ENCODE peak calls at places on chromosome 21, in five cellular contexts. Y, F, X, D and V are unnamed samples.

GRCh38 chr21:41141031-41141457 is 26.9 kb upstream of the BACE2 start:
- DNase-seq in F (no peak), X (no peak), Y (no peak), D (no peak), V (no peak)

GRCh38 chr21:38277501-38278111 is 20.8 kb downstream of the KCNJ15 start:
- DNase-seq in Y (no peak), F (no peak), D (no peak), X (no peak), V (no peak)

GRCh38 chr21:20822559-20823133 is 175.6 kb upstream of the NCAM2 start:
- DNase-seq in Y (no peak), F (no peak), D (peak), X (no peak), V (no peak)

GRCh38 chr21:33231526-33231925 is 1.8 kb downstream of the IFNAR2 start:
- DNase-seq in D (no peak), F (no peak), X (peak), Y (no peak), V (no peak)

GRCh38 chr21:36512971-36513370 is 33.0 kb upstream of the CLDN14 start:
- DNase-seq in X (no peak), Y (no peak), D (no peak), F (no peak), V (no peak)

GRCh38 chr21:32940079-32941014 is 85.4 kb upstream of the OLIG2 start:
- DNase-seq in D (peak), F (no peak), X (peak), Y (peak), V (peak)

GRCh38 chr21:46295177-46295711 is 9.1 kb downstream of the YBEY start:
- DNase-seq in X (peak), Y (no peak), D (peak), F (no peak), V (no peak)

GRCh38 chr21:46149205-46149901 is 6.0 kb downstream of the FTCD start:
- DNase-seq in X (no peak), D (no peak), F (no peak), Y (no peak), V (no peak)

GRCh38 chr21:35737899-35738341 is 322.4 kb downstream of the SETD4 start:
- DNase-seq in D (no peak), F (no peak), X (no peak), Y (no peak), V (no peak)

GRCh38 chr21:26813426-26813998 is 31.7 kb downstream of the ADAMTS1 start:
- DNase-seq in Y (no peak), D (no peak), X (no peak), F (no peak), V (no peak)

GRCh38 chr21:33007747-33008146 is 18.0 kb upstream of the OLIG2 start:
- DNase-seq in X (no peak), Y (no peak), D (no peak), F (no peak), V (no peak)

GRCh38 chr21:17612565-17613241 is at the start of gene BTG3:
- DNase-seq in F (peak), D (peak), Y (peak), X (peak), V (peak)

GRCh38 chr21:31476551-31477120 is 132.6 kb upstream of the TIAM1 start:
- DNase-seq in Y (no peak), F (no peak), X (no peak), D (no peak), V (no peak)

GRCh38 chr21:18070392-18070791 is 174.2 kb upstream of the CHODL start:
- DNase-seq in X (no peak), Y (no peak), D (no peak), F (no peak), V (no peak)

GRCh38 chr21:39319251-39319756 is 5.9 kb upstream of the BRWD1 start:
- DNase-seq in Y (no peak), F (no peak), D (no peak), X (no peak), V (no peak)

GRCh38 chr21:33924079-33924765 is 8.6 kb upstream of the ATP5PO start:
- DNase-seq in X (peak), D (peak), F (peak), Y (peak), V (peak)

GRCh38 chr21:43588957-43589356 is 70.3 kb downstream of the HSF2BP start:
- DNase-seq in X (no peak), D (no peak), Y (no peak), F (no peak), V (no peak)

GRCh38 chr21:25005388-25005787 is 601.9 kb downstream of the MRPL39 start:
- DNase-seq in F (no peak), Y (no peak), X (no peak), D (no peak), V (no peak)

GRCh38 chr21:23963454-23963853 is 1643.8 kb downstream of the MRPL39 start:
- DNase-seq in D (no peak), X (no peak), Y (no peak), F (no peak), V (no peak)

GRCh38 chr21:34687065-34687464 is 18.3 kb downstream of the CLIC6 start:
- DNase-seq in X (no peak), Y (no peak), F (no peak), D (no peak), V (no peak)

GRCh38 chr21:42732033-42732410 is 78.6 kb downstream of the PDE9A start:
- DNase-seq in Y (no peak), X (no peak), F (no peak), D (no peak), V (no peak)

GRCh38 chr21:42159560-42160110 is 59.3 kb upstream of the ABCG1 start:
- DNase-seq in Y (no peak), X (no peak), F (no peak), D (no peak), V (no peak)

GRCh38 chr21:45332981-45333582 is 45.4 kb upstream of the POFUT2 start:
- DNase-seq in F (no peak), Y (no peak), X (no peak), D (no peak), V (no peak)

GRCh38 chr21:37863842-37864241 is 52.4 kb downstream of the KCNJ6 start:
- DNase-seq in F (no peak), X (no peak), D (no peak), Y (no peak), V (no peak)

GRCh38 chr21:41600116-41600515 is 92.2 kb upstream of the TMPRSS2 start:
- DNase-seq in X (no peak), Y (no peak), D (no peak), F (no peak), V (no peak)

GRCh38 chr21:25578070-25578961 is 29.0 kb downstream of the MRPL39 start:
- DNase-seq in Y (no peak), F (no peak), X (peak), D (no peak), V (no peak)

GRCh38 chr21:26850116-26850643 is 5.0 kb upstream of the ADAMTS1 start:
- DNase-seq in X (no peak), Y (no peak), D (peak), F (no peak), V (no peak)

GRCh38 chr21:15009964-15010363 is 54.8 kb downstream of the NRIP1 start:
- DNase-seq in Y (no peak), D (no peak), F (no peak), X (no peak), V (no peak)

GRCh38 chr21:31284797-31285397 is 59.2 kb downstream of the TIAM1 start:
- DNase-seq in Y (peak), D (no peak), F (no peak), X (no peak), V (no peak)

GRCh38 chr21:45343891-45344290 is 56.2 kb upstream of the POFUT2 start:
- DNase-seq in X (no peak), D (no peak), Y (no peak), F (no peak), V (no peak)